ENCODE peak calls at places on chromosomes 1 and 21, in six cellular contexts. K, E, N, T, O and Q are unnamed samples.
A peak's percentile ranks its signal among the peaks of the same experiment; 100 is the strongest.

GRCh38 chr1:33130297-33130696 is 49.3 kb downstream of the AZIN2 start:
- DNase-seq in E (no peak), K (peak; percentile 64), T (no peak), O (no peak), N (no peak), Q (no peak)

GRCh38 chr1:177569476-177569875 is 398.7 kb downstream of the BRINP2 start:
- DNase-seq in O (no peak), E (no peak), T (no peak), K (peak; percentile 6), N (no peak), Q (no peak)

GRCh38 chr1:204532832-204533231 is 16.6 kb downstream of the MDM4 start:
- DNase-seq in T (no peak), K (no peak), N (no peak), O (no peak), E (no peak), Q (no peak)

GRCh38 chr21:34703566-34703965 is 34.8 kb downstream of the CLIC6 start:
- DNase-seq in T (no peak), O (no peak), E (no peak), K (no peak), N (no peak), Q (no peak)

GRCh38 chr1:66294692-66295384 is 239.1 kb upstream of the SGIP1 start:
- DNase-seq in K (peak; percentile 70), O (no peak), N (peak; percentile 85), T (no peak), E (no peak), Q (no peak)

GRCh38 chr1:154407021-154407865 is 2.1 kb downstream of the IL6R start:
- DNase-seq in O (no peak), N (no peak), E (no peak), K (no peak), T (peak; percentile 76), Q (no peak)

GRCh38 chr1:156746381-156746715 is 5.1 kb downstream of the HDGF start:
- DNase-seq in N (no peak), E (no peak), T (no peak), O (no peak), K (no peak), Q (no peak)

GRCh38 chr1:200153277-200154055 is 126.0 kb downstream of the NR5A2 start:
- DNase-seq in E (no peak), K (no peak), N (no peak), T (no peak), O (no peak), Q (no peak)

GRCh38 chr1:221439008-221439733 is 302.7 kb downstream of the DUSP10 start:
- DNase-seq in N (peak; percentile 86), O (no peak), E (peak; percentile 13), T (no peak), K (peak; percentile 96), Q (peak; percentile 10)

GRCh38 chr21:26844258-26845065 is 747 bp downstream of the ADAMTS1 start:
- DNase-seq in O (no peak), K (peak; percentile 22), T (peak; percentile 84), N (no peak), E (no peak), Q (no peak)

GRCh38 chr1:13860023-13860422 is 160.0 kb downstream of the PRDM2 start:
- DNase-seq in E (no peak), O (peak; percentile 28), K (no peak), N (no peak), T (no peak), Q (no peak)

GRCh38 chr1:76146184-76146583 is 71.6 kb downstream of the ST6GALNAC3 start:
- DNase-seq in E (no peak), O (no peak), K (no peak), N (no peak), T (no peak), Q (no peak)

GRCh38 chr1:112714313-112715263 is 544 bp downstream of the PPM1J start:
- DNase-seq in T (no peak), O (no peak), K (no peak), E (no peak), N (no peak), Q (no peak)

GRCh38 chr1:160098852-160099647 is 631 bp upstream of the IGSF8 start:
- DNase-seq in N (peak; percentile 83), T (peak; percentile 99), K (peak; percentile 87), E (peak; percentile 97), O (peak; percentile 99), Q (peak; percentile 97)

GRCh38 chr21:28177008-28177603 is 815.6 kb downstream of the LTN1 start:
- DNase-seq in N (no peak), T (no peak), K (peak; percentile 10), O (no peak), E (no peak), Q (no peak)

GRCh38 chr1:80457409-80457808 is 1343.3 kb upstream of the ADGRL2 start:
- DNase-seq in O (no peak), E (no peak), N (no peak), T (no peak), K (no peak), Q (no peak)

DNA sequence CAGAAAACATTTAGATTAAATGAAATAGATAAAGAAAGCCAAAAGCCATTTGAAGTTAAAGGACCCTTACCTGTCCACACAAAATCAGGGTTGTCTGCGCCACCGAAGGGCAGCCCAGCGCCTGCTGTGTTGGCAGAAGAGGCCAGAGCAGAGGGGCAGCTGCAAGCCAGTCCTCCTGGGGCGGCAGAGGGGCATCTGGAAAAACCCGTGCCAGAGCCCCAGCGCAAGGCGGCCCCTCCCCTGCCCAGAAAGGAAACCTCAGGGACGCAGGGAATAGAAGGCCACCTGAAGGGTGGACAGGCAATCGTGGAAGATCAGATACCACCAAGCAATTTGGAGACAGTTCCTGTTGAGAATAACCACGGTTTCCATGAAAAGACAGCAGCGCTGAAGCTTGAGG is 10.7 kb downstream of the NDUFV3 start:
- DNase-seq in T (no peak), E (no peak), K (no peak), N (no peak), O (no peak), Q (no peak)
- TF ChIP-seq POLR2A in T (no peak), E (no peak), K (no peak), N (no peak), O (no peak), Q (no peak)

GRCh38 chr1:58779837-58780585 is 3.8 kb downstream of the JUN start:
- DNase-seq in O (peak; percentile 77), K (peak; percentile 78), N (no peak), E (no peak), T (peak; percentile 72), Q (no peak)

GRCh38 chr1:58780586-58781452 is 3.0 kb downstream of the JUN start:
- DNase-seq in O (no peak), K (peak; percentile 16), T (no peak), N (no peak), E (no peak), Q (no peak)

GRCh38 chr1:58782308-58783089 is 1.3 kb downstream of the JUN start:
- DNase-seq in T (peak; percentile 85), O (peak; percentile 78), K (peak; percentile 22), E (peak; percentile 56), N (no peak), Q (no peak)

GRCh38 chr1:58783090-58783992 is 506 bp downstream of the JUN start:
- DNase-seq in O (peak; percentile 66), E (no peak), N (no peak), K (peak; percentile 52), T (peak; percentile 86), Q (no peak)

DNA sequence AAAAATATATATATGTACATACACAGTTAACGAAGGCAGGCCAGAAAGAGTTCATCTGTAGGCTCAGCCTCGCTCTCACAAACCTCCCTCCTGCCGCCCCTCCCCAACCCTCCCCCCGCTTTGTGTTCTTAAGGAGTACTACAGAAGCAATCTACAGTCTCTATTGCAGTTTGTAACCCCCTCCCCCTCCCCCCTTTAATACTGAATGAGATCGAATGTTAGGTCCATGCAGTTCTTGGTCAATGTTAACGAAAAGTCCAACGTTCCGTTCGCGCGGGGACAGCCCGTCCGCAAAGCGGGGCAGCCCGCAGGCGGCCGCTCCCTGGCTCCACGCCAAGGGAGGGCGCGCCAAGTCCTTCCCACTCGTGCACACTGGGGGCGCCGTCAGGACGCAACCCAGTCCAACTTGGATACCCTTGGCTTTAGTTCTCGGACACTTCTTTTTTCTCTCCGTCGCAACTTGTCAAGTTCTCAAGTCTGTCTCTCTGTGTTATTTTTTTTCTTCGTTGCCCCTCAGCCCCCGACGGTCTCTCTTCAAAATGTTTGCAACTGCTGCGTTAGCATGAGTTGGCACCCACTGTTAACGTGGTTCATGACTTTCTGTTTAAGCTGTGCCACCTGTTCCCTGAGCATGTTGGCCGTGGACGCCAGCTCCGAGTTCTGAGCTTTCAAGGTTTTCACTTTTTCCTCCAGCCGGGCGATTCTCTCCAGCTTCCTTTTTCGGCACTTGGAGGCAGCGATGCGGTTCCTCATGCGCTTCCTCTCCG is 2.1 kb downstream of the JUN start:
- DNase-seq in T (peak; percentile 90), K (peak; percentile 69), N (no peak), O (peak; percentile 77), E (no peak), Q (no peak)
- TF ChIP-seq POLR2A in T (no peak), K (peak; percentile 37), N (no peak), O (peak; percentile 52), E (no peak), Q (no peak)

DNA sequence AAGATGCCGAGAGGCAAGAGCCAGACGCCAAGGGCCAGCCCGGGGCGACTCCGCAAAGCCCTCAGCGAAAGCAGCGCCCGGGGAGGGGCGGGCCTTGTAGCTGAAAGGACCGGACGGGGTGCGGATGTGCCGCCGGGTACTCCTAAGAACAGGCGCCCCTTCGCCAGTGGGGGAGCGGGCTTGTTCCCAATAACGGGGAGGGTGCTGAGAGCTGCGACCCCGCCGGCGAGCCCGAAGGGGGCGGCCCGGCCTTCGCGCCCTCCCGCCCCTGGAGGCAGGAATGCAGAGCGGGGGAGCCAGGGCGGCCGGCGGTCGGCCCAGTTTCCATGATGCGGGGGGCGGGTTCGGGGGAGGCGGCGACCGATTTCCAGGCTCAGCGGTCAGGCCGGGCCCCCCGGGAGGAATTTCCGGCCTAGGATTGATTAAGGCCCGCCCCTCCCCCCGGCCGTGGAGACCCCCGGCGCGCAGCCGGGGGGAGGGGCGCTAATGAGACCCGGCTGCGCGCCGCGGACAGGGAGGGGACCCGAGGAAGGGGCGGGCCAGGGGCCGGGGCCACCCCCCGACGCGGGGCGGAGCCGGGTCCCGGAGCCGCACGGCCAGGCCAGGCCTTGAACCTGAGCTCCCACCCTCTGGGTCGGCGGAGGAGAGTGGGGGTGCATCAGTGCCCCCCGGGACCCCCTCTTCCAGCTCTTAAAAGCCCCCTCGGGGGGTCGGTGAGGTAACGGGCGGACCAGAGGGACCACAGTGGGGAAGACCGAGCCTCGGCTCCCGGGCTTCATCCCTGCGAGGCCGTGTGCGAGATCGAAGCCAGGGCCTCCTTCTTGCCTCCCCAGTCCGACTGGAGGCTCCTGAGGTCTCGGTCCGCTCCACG is 898 bp upstream of the TMEM200B start:
- DNase-seq in E (peak; percentile 64), N (peak; percentile 46), K (peak; percentile 60), O (peak; percentile 69), T (peak; percentile 95), Q (peak; percentile 74)
- TF ChIP-seq POLR2A in E (no peak), N (no peak), K (peak; percentile 67), O (peak; percentile 70), T (peak; percentile 93), Q (peak; percentile 20)

GRCh38 chr1:77759090-77760028 is at the start of gene USP33:
- DNase-seq in T (peak; percentile 91), O (peak; percentile 93), K (peak; percentile 66), E (peak; percentile 78), N (peak; percentile 60), Q (peak; percentile 80)
- TF ChIP-seq POLR2A in T (peak; percentile 60), O (peak; percentile 88), K (no peak), E (peak; percentile 53), N (peak; percentile 50), Q (peak; percentile 60)

GRCh38 chr1:27603962-27604578 is at the start of gene AHDC1:
- DNase-seq in O (peak; percentile 94), K (peak; percentile 87), T (peak; percentile 97), N (peak; percentile 65), E (peak; percentile 96), Q (peak; percentile 63)
- TF ChIP-seq POLR2A in O (peak; percentile 89), K (peak; percentile 85), T (peak; percentile 76), N (peak; percentile 34), E (no peak), Q (peak; percentile 84)